ENCODE peak calls at places on chromosome 15, in nine cellular contexts. S is Karpas-422, J is HCT116, H is endothelial cell of umbilical vein, P is MM.1S, O is fibroblast of lung, A is GM23338, E is GM23248, Q is K562. M is an unnamed sample. For H4K20me1, the result is how much of the 10 kb centered on the place peaks cover.

GRCh38 chr15:83200589-83200988 is 7.0 kb downstream of the HDGFL3 start:
- DNase-seq in J (no peak), O (peak), A (no peak), P (no peak), H (no peak), S (no peak), E (peak), Q (no peak), M (no peak)

GRCh38 chr15:57323806-57324589 is 52.3 kb upstream of the CGNL1 start:
- DNase-seq in J (peak), O (peak), A (peak), Q (peak), H (no peak), S (peak), P (peak), E (no peak), M (peak)

GRCh38 chr15:46576611-46577010 is 941.8 kb downstream of the SQOR start:
- DNase-seq in S (no peak), A (no peak), O (no peak), H (no peak), P (no peak), J (no peak), Q (no peak), E (no peak), M (no peak)

GRCh38 chr15:47374222-47374621 is 343.1 kb upstream of the SEMA6D start:
- DNase-seq in E (peak), P (no peak), J (no peak), A (peak), H (peak), O (no peak), S (no peak), Q (no peak), M (no peak)

GRCh38 chr15:65870889-65871533 is 1.7 kb downstream of the RAB11A start:
- DNase-seq in A (peak), E (peak), S (peak), P (no peak), J (no peak), O (peak), H (peak), Q (peak), M (no peak)

GRCh38 chr15:73994912-73995622 is 551 bp downstream of the PML start:
- DNase-seq in H (no peak), J (no peak), A (peak), S (peak), O (peak), P (no peak), E (peak), Q (peak), M (no peak)

GRCh38 chr15:68192117-68192516 is 13.0 kb downstream of the CALML4 start:
- DNase-seq in A (peak), Q (no peak), H (no peak), O (no peak), S (no peak), P (no peak), E (no peak), J (no peak), M (no peak)

GRCh38 chr15:68614621-68615035 is 35.8 kb downstream of the CORO2B start:
- DNase-seq in E (no peak), A (peak), J (no peak), O (no peak), Q (no peak), H (no peak), S (no peak), P (no peak), M (no peak)

GRCh38 chr15:46865155-46865554 is 852.1 kb upstream of the SEMA6D start:
- DNase-seq in Q (no peak), J (no peak), S (no peak), E (no peak), H (no peak), A (no peak), O (no peak), P (no peak), M (no peak)

GRCh38 chr15:60005352-60006202 is 1.5 kb downstream of the FOXB1 start:
- DNase-seq in E (no peak), J (no peak), O (no peak), H (no peak), A (peak), S (no peak), Q (no peak), P (no peak), M (no peak)

GRCh38 chr15:72338148-72338547 is 18.2 kb upstream of the CELF6 start:
- DNase-seq in E (no peak), P (no peak), A (no peak), Q (no peak), H (no peak), O (no peak), J (no peak), S (no peak), M (no peak)

DNA sequence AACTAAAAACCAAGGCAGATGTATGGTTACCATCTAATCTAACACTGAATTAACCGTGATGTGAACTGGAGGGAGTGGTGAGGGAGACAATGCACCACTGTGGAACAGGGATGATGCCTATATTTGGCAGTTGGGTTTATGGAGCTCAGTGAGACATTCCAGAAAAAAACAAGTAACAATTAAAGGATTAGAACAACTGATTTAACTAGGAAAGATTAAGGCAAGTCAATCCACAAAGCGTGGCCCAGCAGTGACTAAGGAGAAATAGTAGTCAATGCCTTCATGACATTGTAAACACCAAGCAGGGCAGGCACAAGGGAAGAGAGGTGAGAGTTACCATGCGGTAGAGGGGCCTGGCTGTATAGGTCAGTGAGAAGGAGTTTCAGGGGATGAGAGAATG is 38.1 kb downstream of the CHAC1 start:
- DNase-seq in O (no peak), P (no peak), H (no peak), Q (no peak), A (no peak), E (no peak), S (no peak), J (no peak), M (no peak)
- H3K4me3 ChIP-seq in O (no peak), P (no peak), H (no peak), Q (no peak), A (no peak), E (no peak), S (no peak), J (no peak), M (no peak)

DNA sequence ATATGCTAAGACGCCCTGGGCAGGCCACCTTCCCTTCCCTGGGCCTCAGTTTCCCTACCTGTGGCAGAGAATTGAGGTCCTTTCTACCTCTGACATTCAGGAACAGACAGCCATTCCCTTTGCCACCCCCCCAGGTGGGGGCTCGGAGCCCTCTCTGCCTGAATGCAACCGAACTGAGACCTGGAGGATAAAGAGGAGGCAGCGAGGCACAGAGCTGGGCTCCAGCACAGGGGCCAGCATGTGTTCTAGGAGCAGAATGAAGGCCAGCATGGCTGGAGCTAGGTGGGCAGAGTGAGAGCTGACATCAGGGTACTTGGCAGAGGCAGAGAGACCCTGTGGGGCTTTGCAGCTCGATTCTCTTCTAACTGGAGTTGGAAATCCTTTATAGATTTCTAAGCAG is 43.9 kb downstream of the STARD5 start:
- DNase-seq in P (no peak), J (no peak), Q (no peak), O (no peak), S (no peak), E (no peak), H (no peak), A (no peak), M (no peak)
- H4K20me1 ChIP-seq in P (under half), J (under half), Q (under half), O (under half), S (under half), E (under half), H (under half), A (under half), M (under half)

GRCh38 chr15:41561777-41562145 is 2.7 kb downstream of the TYRO3 start:
- DNase-seq in O (peak), Q (no peak), S (no peak), E (peak), A (peak), J (no peak), H (peak), P (no peak), M (no peak)
- H3K4me3 ChIP-seq in O (no peak), Q (no peak), S (no peak), E (no peak), A (no peak), J (no peak), H (no peak), P (no peak), M (no peak)

GRCh38 chr15:28904541-28905303 is 18.9 kb downstream of the APBA2 start:
- DNase-seq in S (no peak), P (no peak), O (no peak), J (no peak), E (no peak), H (no peak), A (no peak), Q (peak), M (no peak)
- H4K20me1 ChIP-seq in S (under half), P (under half), O (under half), J (under half), E (under half), H (under half), A (under half), Q (under half), M (under half)

GRCh38 chr15:70856177-70856883 is 2.4 kb upstream of the LARP6 start:
- DNase-seq in S (no peak), P (no peak), O (peak), A (no peak), H (no peak), J (no peak), E (peak), Q (no peak), M (no peak)

GRCh38 chr15:70855764-70856163 is 1.8 kb upstream of the LARP6 start:
- DNase-seq in Q (no peak), A (no peak), S (peak), E (peak), J (no peak), O (no peak), H (no peak), P (peak), M (no peak)

GRCh38 chr15:70853855-70854668 is at the start of gene LARP6:
- DNase-seq in J (no peak), E (peak), Q (no peak), H (peak), S (no peak), A (peak), P (peak), O (peak), M (no peak)

GRCh38 chr15:70853270-70853854 is 595 bp downstream of the LARP6 start:
- DNase-seq in Q (no peak), P (no peak), O (peak), J (no peak), S (no peak), A (peak), E (peak), H (peak), M (no peak)

GRCh38 chr15:70854669-70854976 is 666 bp upstream of the LARP6 start:
- DNase-seq in A (peak), Q (no peak), J (no peak), H (peak), O (peak), E (peak), S (no peak), P (no peak), M (no peak)
- H3K4me3 ChIP-seq in A (peak), Q (no peak), J (peak), H (peak), O (peak), E (peak), S (no peak), P (no peak), M (peak)

GRCh38 chr15:31339558-31339895 is 12.9 kb downstream of the KLF13 start:
- DNase-seq in P (no peak), H (no peak), S (no peak), Q (no peak), E (no peak), O (no peak), A (no peak), J (no peak), M (no peak)
- H4K20me1 ChIP-seq in P (under half), H (under half), S (half or more), Q (under half), E (under half), O (under half), A (under half), J (under half), M (half or more)

GRCh38 chr15:77508541-77509505 is 88.1 kb downstream of the HMG20A start:
- DNase-seq in J (no peak), H (peak), Q (no peak), S (no peak), P (no peak), O (peak), A (peak), E (peak), M (no peak)
- H3K4me3 ChIP-seq in J (no peak), H (no peak), Q (no peak), S (no peak), P (no peak), O (no peak), A (no peak), E (no peak), M (no peak)